ENCODE peak calls at places on chromosome 17, in nine cellular contexts. S is tibial artery; R is stimulated activated CD8-positive, alpha-beta memory T cell treated with anti-CD3 and anti-CD28 coated beads, Interleukin-4, amount 100 ng/mL, for 1 hour; C is HCEC 1CT; D is activated T-cell treated with anti-CD3 and anti-CD28 coated beads, Interleukin-2, amount 50 U/mL, for 72 hours; T is stimulated activated naive CD4-positive, alpha-beta T cell; Y is stimulated activated naive B cell treated with anti-CD40 and anti-IgM and Interleukin-4, amounts not matched to agents 10 μg/mL and 1 μg/mL and 100 μg/mL, for 72 hours; X is BJ; N is ascending aorta. I is an unnamed sample.
A peak's percentile ranks its signal among the peaks of the same experiment; 100 is the strongest.

GRCh38 chr17:58331815-58332719 is 3.5 kb upstream of the TSPOAP1 start:
- DNase-seq in S (peak; percentile 55), R (peak; percentile 81), C (no peak), D (peak; percentile 93), T (peak; percentile 75), Y (peak; percentile 92), X (no peak), N (peak; percentile 52), I (no peak)

GRCh38 chr17:11608396-11608795 is 10.1 kb downstream of the DNAH9 start:
- DNase-seq in S (peak; percentile 62), R (no peak), C (no peak), D (no peak), T (no peak), Y (no peak), X (no peak), N (no peak), I (no peak)

GRCh38 chr17:33989357-33990148 is 265.5 kb upstream of the CCL2 start:
- DNase-seq in S (no peak), R (no peak), C (no peak), D (no peak), T (no peak), Y (no peak), X (no peak), N (no peak), I (no peak)

GRCh38 chr17:76982408-76983074 is 114.3 kb downstream of the MGAT5B start:
- DNase-seq in S (no peak), R (no peak), C (no peak), D (no peak), T (peak; percentile 22), Y (no peak), X (no peak), N (no peak), I (no peak)

GRCh38 chr17:79777166-79777843 is 643 bp upstream of the CBX2 start:
- DNase-seq in S (peak; percentile 45), R (no peak), C (peak; percentile 66), D (peak; percentile 36), T (no peak), Y (no peak), X (no peak), N (no peak), I (no peak)

GRCh38 chr17:40958086-40958953 is 8.4 kb downstream of the KRT39 start:
- DNase-seq in S (no peak), R (no peak), C (no peak), D (no peak), T (no peak), Y (no peak), X (no peak), N (no peak), I (no peak)

GRCh38 chr17:30345527-30346075 is 11.7 kb upstream of the TMIGD1 start:
- DNase-seq in S (no peak), R (no peak), C (no peak), D (peak; percentile 28), T (no peak), Y (no peak), X (no peak), N (no peak), I (no peak)

GRCh38 chr17:83071365-83071764 is 8.0 kb upstream of the METRNL start:
- DNase-seq in S (no peak), R (no peak), C (no peak), D (no peak), T (no peak), Y (no peak), X (no peak), N (no peak), I (no peak)